ENCODE peak calls at places on chromosomes 16 and 17, in nine cellular contexts. S is GM13977; Y is Calu3; H is HFFc6; I is CD8-positive, alpha-beta T cell; M is PC-9; E is GM13976; Q is GM23338; D is dorsolateral prefrontal cortex. N is an unnamed sample.

GRCh38 chr17:30291571-30292489 is at the start of gene BLMH:
- DNase-seq in S (peak; percentile 97), Y (peak; percentile 86), H (peak; percentile 46), I (peak; percentile 75), M (peak; percentile 75), E (peak; percentile 96), Q (peak; percentile 89), D (peak; percentile 63), N (peak; percentile 95)

GRCh38 chr16:10968509-10968908 is 24.1 kb downstream of the CLEC16A start:
- DNase-seq in S (no peak), Y (no peak), H (no peak), I (no peak), M (no peak), E (no peak), Q (no peak), D (no peak), N (no peak)

GRCh38 chr17:79011451-79012147 is 2.0 kb upstream of the CANT1 start:
- DNase-seq in S (no peak), Y (no peak), H (peak; percentile 49), I (no peak), M (no peak), E (no peak), Q (no peak), D (no peak), N (no peak)

GRCh38 chr17:71438631-71439146 is 682.1 kb upstream of the SOX9 start:
- DNase-seq in S (no peak), Y (peak; percentile 45), H (peak; percentile 96), I (no peak), M (peak; percentile 33), E (no peak), Q (no peak), D (no peak), N (no peak)

GRCh38 chr17:13031718-13032350 is 14.0 kb upstream of the ELAC2 start:
- DNase-seq in S (peak; percentile 48), Y (peak; percentile 42), H (peak; percentile 30), I (peak; percentile 27), M (peak; percentile 34), E (peak; percentile 53), Q (peak; percentile 79), D (peak; percentile 46), N (peak; percentile 64)

GRCh38 chr16:66898207-66898606 is 17.9 kb downstream of the PDP2 start:
- DNase-seq in S (no peak), Y (no peak), H (peak; percentile 69), I (no peak), M (peak; percentile 41), E (no peak), Q (no peak), D (no peak), N (no peak)

GRCh38 chr16:4615389-4616046 is 830 bp upstream of the UBALD1 start:
- DNase-seq in S (no peak), Y (no peak), H (no peak), I (no peak), M (no peak), E (no peak), Q (no peak), D (no peak), N (no peak)

GRCh38 chr17:36544049-36544319 is 735 bp upstream of the GGNBP2 start:
- DNase-seq in S (peak; percentile 40), Y (no peak), H (peak; percentile 59), I (no peak), M (peak; percentile 35), E (peak; percentile 54), Q (peak; percentile 52), D (peak; percentile 29), N (peak; percentile 42)

GRCh38 chr17:36994438-36994837 is 45.7 kb downstream of the AATF start:
- DNase-seq in S (no peak), Y (no peak), H (peak; percentile 72), I (no peak), M (no peak), E (no peak), Q (no peak), D (no peak), N (no peak)

GRCh38 chr17:22305356-22306071 is 613.2 kb downstream of the KCNJ18 start:
- DNase-seq in S (no peak), Y (no peak), H (no peak), I (no peak), M (no peak), E (no peak), Q (no peak), D (no peak), N (no peak)

GRCh38 chr17:9648521-9649110 is 3.3 kb downstream of the USP43 start:
- DNase-seq in S (no peak), Y (no peak), H (no peak), I (no peak), M (no peak), E (no peak), Q (peak; percentile 78), D (no peak), N (no peak)

GRCh38 chr16:2194852-2195315 is 1.5 kb downstream of the CASKIN1 start:
- DNase-seq in S (peak; percentile 80), Y (peak; percentile 77), H (peak; percentile 20), I (peak; percentile 27), M (peak; percentile 59), E (peak; percentile 85), Q (peak; percentile 89), D (no peak), N (peak; percentile 75)

GRCh38 chr17:47719411-47720152 is 13.5 kb upstream of the TBX21 start:
- DNase-seq in S (no peak), Y (peak; percentile 52), H (peak; percentile 81), I (no peak), M (peak; percentile 46), E (no peak), Q (no peak), D (no peak), N (peak; percentile 57)

GRCh38 chr16:12651765-12652531 is 151.7 kb downstream of the CPPED1 start:
- DNase-seq in S (no peak), Y (no peak), H (no peak), I (no peak), M (no peak), E (no peak), Q (no peak), D (no peak), N (no peak)

GRCh38 chr17:50806141-50806643 is 29.2 kb upstream of the WFIKKN2 start:
- DNase-seq in S (no peak), Y (peak; percentile 44), H (no peak), I (no peak), M (no peak), E (no peak), Q (peak; percentile 73), D (no peak), N (no peak)

GRCh38 chr17:27888945-27889344 is 4.2 kb downstream of the LYRM9 start:
- DNase-seq in S (no peak), Y (peak; percentile 17), H (no peak), I (no peak), M (peak; percentile 77), E (no peak), Q (peak; percentile 91), D (no peak), N (no peak)
- TF ChIP-seq CTCF in S (no peak), Y (no peak), H (no peak), I (no peak), M (no peak), E (no peak), Q (no peak), D (no peak), N (no peak)

GRCh38 chr17:16027708-16028584 is 28.3 kb downstream of the TTC19 start:
- DNase-seq in S (peak; percentile 65), Y (peak; percentile 35), H (peak; percentile 94), I (peak; percentile 5), M (peak; percentile 45), E (peak; percentile 50), Q (no peak), D (peak; percentile 21), N (peak; percentile 46)
- TF ChIP-seq CTCF in S (no peak), Y (no peak), H (peak; percentile 24), I (no peak), M (no peak), E (no peak), Q (no peak), D (no peak), N (no peak)

GRCh38 chr17:38578229-38578628 is 27.5 kb downstream of the SRCIN1 start:
- DNase-seq in S (no peak), Y (no peak), H (no peak), I (no peak), M (no peak), E (no peak), Q (peak; percentile 80), D (no peak), N (no peak)

GRCh38 chr17:38577645-38578173 is 28.0 kb downstream of the SRCIN1 start:
- DNase-seq in S (no peak), Y (no peak), H (no peak), I (no peak), M (no peak), E (no peak), Q (no peak), D (no peak), N (no peak)

GRCh38 chr17:38578641-38579480 is 26.9 kb downstream of the SRCIN1 start:
- DNase-seq in S (no peak), Y (no peak), H (no peak), I (no peak), M (no peak), E (no peak), Q (no peak), D (no peak), N (no peak)

GRCh38 chr17:38582069-38582468 is 23.7 kb downstream of the SRCIN1 start:
- DNase-seq in S (no peak), Y (no peak), H (no peak), I (no peak), M (no peak), E (no peak), Q (no peak), D (no peak), N (no peak)

GRCh38 chr17:38579934-38580333 is 25.8 kb downstream of the SRCIN1 start:
- DNase-seq in S (no peak), Y (peak; percentile 94), H (no peak), I (no peak), M (peak; percentile 43), E (peak; percentile 60), Q (peak; percentile 89), D (peak; percentile 76), N (no peak)
- TF ChIP-seq CTCF in S (peak; percentile 30), Y (peak; percentile 89), H (peak; percentile 50), I (no peak), M (no peak), E (peak; percentile 23), Q (peak; percentile 52), D (peak; percentile 53), N (no peak)

GRCh38 chr16:89600956-89601355 is 12.5 kb upstream of the DPEP1 start:
- DNase-seq in S (no peak), Y (no peak), H (no peak), I (no peak), M (no peak), E (no peak), Q (no peak), D (no peak), N (no peak)

GRCh38 chr16:89599902-89600301 is 13.5 kb upstream of the DPEP1 start:
- DNase-seq in S (no peak), Y (no peak), H (no peak), I (no peak), M (no peak), E (no peak), Q (no peak), D (no peak), N (no peak)

GRCh38 chr16:89600427-89600826 is 13.0 kb upstream of the DPEP1 start:
- DNase-seq in S (no peak), Y (no peak), H (no peak), I (no peak), M (no peak), E (no peak), Q (no peak), D (no peak), N (no peak)

GRCh38 chr16:89598199-89598598 is 15.2 kb upstream of the DPEP1 start:
- DNase-seq in S (no peak), Y (no peak), H (peak; percentile 50), I (no peak), M (no peak), E (no peak), Q (peak; percentile 48), D (no peak), N (no peak)

GRCh38 chr16:89599451-89599858 is 14.0 kb upstream of the DPEP1 start:
- DNase-seq in S (no peak), Y (peak; percentile 64), H (no peak), I (no peak), M (peak; percentile 80), E (peak; percentile 73), Q (peak; percentile 90), D (no peak), N (peak; percentile 58)
- TF ChIP-seq CTCF in S (peak; percentile 49), Y (peak; percentile 35), H (peak; percentile 63), I (no peak), M (peak; percentile 64), E (peak; percentile 10), Q (peak; percentile 64), D (no peak), N (peak; percentile 54)